ENCODE peak calls at places on chromosomes 6 and 20, in eight cellular contexts. M, P, V, Z, L, T, R and J are unnamed samples.

GRCh38 chr6:48658910-48659309 is 547.9 kb upstream of the PTCHD4 start:
- DNase-seq in M (no peak), P (no peak), V (no peak), Z (no peak), L (no peak), T (no peak), R (peak), J (no peak)

GRCh38 chr6:40500227-40500626 is 86.9 kb downstream of the LRFN2 start:
- DNase-seq in M (no peak), P (no peak), V (no peak), Z (no peak), L (no peak), T (no peak), R (no peak), J (no peak)

GRCh38 chr6:147700436-147701209 is 192.1 kb downstream of the SAMD5 start:
- DNase-seq in M (no peak), P (no peak), V (no peak), Z (no peak), L (no peak), T (no peak), R (no peak), J (no peak)

GRCh38 chr20:32189691-32190607 is 17.6 kb downstream of the PLAGL2 start:
- DNase-seq in M (peak), P (peak), V (peak), Z (peak), L (peak), T (no peak), R (peak), J (peak)

GRCh38 chr20:56730003-56730402 is 100.9 kb downstream of the TFAP2C start:
- DNase-seq in M (no peak), P (no peak), V (no peak), Z (no peak), L (peak), T (no peak), R (no peak), J (no peak)

GRCh38 chr20:35434085-35435005 is 3.7 kb downstream of the GDF5 start:
- DNase-seq in M (no peak), P (no peak), V (no peak), Z (peak), L (no peak), T (no peak), R (no peak), J (no peak)

GRCh38 chr20:36542019-36542488 is 735 bp downstream of the MYL9 start:
- DNase-seq in M (no peak), P (no peak), V (no peak), Z (no peak), L (peak), T (no peak), R (no peak), J (no peak)

GRCh38 chr6:153790881-153791473 is 248.1 kb upstream of the OPRM1 start:
- DNase-seq in M (no peak), P (no peak), V (no peak), Z (no peak), L (no peak), T (no peak), R (no peak), J (no peak)

GRCh38 chr6:52389264-52389625 is 27.3 kb downstream of the PAQR8 start:
- DNase-seq in M (no peak), P (no peak), V (no peak), Z (no peak), L (no peak), T (no peak), R (no peak), J (no peak)

GRCh38 chr20:63121749-63122405 is 94.1 kb downstream of the YTHDF1 start:
- DNase-seq in M (no peak), P (no peak), V (no peak), Z (peak), L (peak), T (no peak), R (no peak), J (no peak)

GRCh38 chr20:34536798-34537394 is 20.7 kb downstream of the DYNLRB1 start:
- DNase-seq in M (peak), P (no peak), V (no peak), Z (no peak), L (peak), T (no peak), R (no peak), J (peak)

GRCh38 chr20:64065973-64066341 is 3.0 kb downstream of the TCEA2 start:
- DNase-seq in M (peak), P (no peak), V (no peak), Z (no peak), L (no peak), T (peak), R (no peak), J (peak)

GRCh38 chr6:158911746-158912158 is 88.2 kb downstream of the RSPH3 start:
- DNase-seq in M (peak), P (no peak), V (no peak), Z (no peak), L (no peak), T (no peak), R (no peak), J (no peak)

GRCh38 chr6:5338177-5338960 is 77.1 kb downstream of the FARS2 start:
- DNase-seq in M (no peak), P (no peak), V (no peak), Z (no peak), L (no peak), T (no peak), R (no peak), J (no peak)